ENCODE peak calls at places on chromosomes 13 and 19, in eight cellular contexts. C is anterior cingulate cortex, S is activated gamma-delta T cell treated with Interleukin-2 at 50 U/mL for 16 hours, T is type B pancreatic cell, X is GM13976, E is omental fat pad, H is fibroblast of lung, O is thyroid gland. L is an unnamed sample.

GRCh38 chr19:1252221-1252817 is 3.9 kb downstream of the MIDN start:
- DNase-seq in H (peak), C (peak), X (no peak), E (no peak), S (peak), O (peak), T (no peak), L (peak)

GRCh38 chr19:36028313-36029041 is 4.2 kb downstream of the CLIP3 start:
- DNase-seq in T (no peak), C (no peak), S (no peak), E (no peak), O (no peak), X (no peak), H (no peak), L (no peak)

GRCh38 chr19:3160219-3160618 is 18.4 kb upstream of the S1PR4 start:
- DNase-seq in E (no peak), X (no peak), H (no peak), T (no peak), C (no peak), S (no peak), O (no peak), L (no peak)

GRCh38 chr19:48271531-48272151 is 1.8 kb downstream of the ZNF114 start:
- DNase-seq in S (peak), C (no peak), O (peak), E (no peak), H (peak), T (peak), X (peak), L (peak)

GRCh38 chr13:97659602-97660001 is 225.6 kb downstream of the RAP2A start:
- DNase-seq in H (peak), C (peak), O (no peak), E (no peak), X (no peak), S (no peak), T (no peak), L (no peak)

GRCh38 chr13:28538932-28539331 is 44.0 kb upstream of the FLT1 start:
- DNase-seq in O (no peak), C (no peak), T (no peak), H (no peak), E (no peak), X (peak), S (no peak), L (no peak)

GRCh38 chr19:18496167-18496979 is 25.5 kb downstream of the ELL start:
- DNase-seq in T (no peak), E (no peak), S (peak), H (peak), C (no peak), O (peak), X (peak), L (no peak)

GRCh38 chr19:29687244-29687896 is 22.1 kb downstream of the PLEKHF1 start:
- DNase-seq in O (no peak), E (no peak), T (no peak), C (no peak), H (peak), S (no peak), X (no peak), L (no peak)

GRCh38 chr19:48754950-48755645 is at the start of gene FGF21:
- DNase-seq in E (no peak), C (no peak), O (no peak), X (no peak), S (no peak), T (no peak), H (no peak), L (no peak)

GRCh38 chr13:77827350-77827749 is 91.3 kb downstream of the EDNRB start:
- DNase-seq in E (no peak), S (no peak), T (no peak), O (no peak), C (no peak), H (no peak), X (no peak), L (no peak)

GRCh38 chr13:96422002-96422401 is 332.1 kb downstream of the HS6ST3 start:
- DNase-seq in T (no peak), S (no peak), C (no peak), O (no peak), H (no peak), X (no peak), E (no peak), L (no peak)

GRCh38 chr19:57512845-57513244 is 13.1 kb downstream of the ZNF773 start:
- DNase-seq in H (peak), C (no peak), T (no peak), E (no peak), X (no peak), O (no peak), S (no peak), L (no peak)

GRCh38 chr19:50494186-50495019 is 16.6 kb downstream of the JOSD2 start:
- DNase-seq in H (no peak), X (no peak), S (no peak), O (no peak), C (no peak), T (no peak), E (no peak), L (no peak)

GRCh38 chr19:3499738-3500428 is 591 bp downstream of the DOHH start:
- DNase-seq in E (no peak), H (no peak), S (no peak), O (no peak), X (no peak), T (no peak), C (no peak), L (no peak)

GRCh38 chr19:10797541-10798256 is 38.3 kb downstream of the TMED1 start:
- DNase-seq in E (no peak), C (peak), T (no peak), S (peak), O (no peak), H (no peak), X (peak), L (peak)

GRCh38 chr13:95236774-95237173 is 64.5 kb downstream of the ABCC4 start:
- DNase-seq in C (no peak), H (no peak), X (no peak), O (peak), S (no peak), T (no peak), E (no peak), L (no peak)

GRCh38 chr19:49997709-49998108 is 27.5 kb downstream of the VRK3 start:
- DNase-seq in O (no peak), T (no peak), S (no peak), H (peak), C (no peak), E (no peak), X (peak), L (peak)

GRCh38 chr13:19836472-19836871 is 27.0 kb downstream of the ZMYM5 start:
- DNase-seq in H (peak), O (no peak), T (no peak), S (no peak), C (no peak), X (no peak), E (no peak), L (no peak)

GRCh38 chr13:44396963-44397580 is 23.4 kb downstream of the SERP2 start:
- DNase-seq in X (no peak), C (no peak), H (peak), S (no peak), T (no peak), E (no peak), O (peak), L (no peak)

GRCh38 chr19:58577581-58578429 is 4.7 kb upstream of the MZF1 start:
- DNase-seq in E (no peak), O (no peak), X (no peak), S (no peak), C (no peak), T (peak), H (no peak), L (no peak)

GRCh38 chr19:16561382-16561781 is 10.8 kb downstream of the SLC35E1 start:
- DNase-seq in T (no peak), E (no peak), X (no peak), H (no peak), C (no peak), S (no peak), O (no peak), L (no peak)

GRCh38 chr13:43984292-43984691 is 104.6 kb downstream of the LACC1 start:
- DNase-seq in H (no peak), C (no peak), X (no peak), O (no peak), T (no peak), S (no peak), E (no peak), L (no peak)

GRCh38 chr19:18894254-18895037 is 1.5 kb downstream of the CERS1 start:
- DNase-seq in H (peak), S (no peak), T (no peak), E (no peak), C (peak), X (no peak), O (no peak), L (no peak)

GRCh38 chr13:71880753-71881541 is 13.9 kb upstream of the DACH1 start:
- DNase-seq in H (peak), S (no peak), C (no peak), O (no peak), X (no peak), E (no peak), T (no peak), L (no peak)

GRCh38 chr19:46610851-46611770 is 10.0 kb downstream of the CALM3 start:
- DNase-seq in H (peak), S (no peak), O (peak), T (no peak), C (no peak), X (peak), E (no peak), L (peak)

GRCh38 chr19:52398091-52398461 is 427 bp downstream of the ZNF528 start:
- DNase-seq in E (no peak), X (no peak), C (no peak), O (peak), S (no peak), H (peak), T (no peak), L (no peak)

GRCh38 chr19:18153555-18154134 is 682 bp downstream of the PIK3R2 start:
- DNase-seq in C (no peak), E (no peak), X (no peak), S (no peak), T (no peak), O (peak), H (no peak), L (no peak)

GRCh38 chr13:40368123-40368891 is 298.1 kb downstream of the FOXO1 start:
- DNase-seq in C (no peak), O (no peak), E (no peak), X (no peak), H (no peak), S (no peak), T (no peak), L (no peak)

GRCh38 chr13:75076476-75076875 is 405.5 kb downstream of the TBC1D4 start:
- DNase-seq in E (no peak), H (peak), S (no peak), X (no peak), T (no peak), O (no peak), C (no peak), L (no peak)

GRCh38 chr13:43113603-43114002 is 90.2 kb downstream of the DNAJC15 start:
- DNase-seq in O (no peak), X (no peak), E (no peak), H (no peak), S (no peak), C (no peak), T (no peak), L (no peak)

GRCh38 chr13:33150146-33150545 is 133.9 kb downstream of the KL start:
- DNase-seq in T (no peak), H (peak), C (no peak), O (no peak), X (no peak), S (no peak), E (no peak), L (no peak)

GRCh38 chr19:2235026-2235395 is 1.1 kb downstream of the PLEKHJ1 start:
- DNase-seq in H (no peak), O (no peak), E (no peak), S (no peak), X (no peak), T (no peak), C (no peak), L (no peak)

GRCh38 chr19:2266183-2266993 is 10.2 kb upstream of the JSRP1 start:
- DNase-seq in C (peak), E (peak), T (no peak), S (no peak), O (peak), H (peak), X (peak), L (peak)

L was measured in B cell.